ENCODE peak calls at places on chromosomes 12 and 14, in ten cellular contexts. Q is A549; F is B cell; V is HFF-Myc; U is RWPE1; I is AG10803; B is psoas muscle; D is progenitor cell of endocrine pancreas; L is OCI-LY7; K is CD4-positive, alpha-beta T cell. Z is an unnamed sample.

GRCh38 chr12:113464852-113465719 is 6.6 kb downstream of the LHX5 start:
- DNase-seq in K (no peak), F (no peak), D (no peak), V (no peak), L (no peak), U (no peak), Q (no peak), I (no peak), B (no peak), Z (peak)

GRCh38 chr14:35669782-35670181 is 135.8 kb downstream of the INSM2 start:
- DNase-seq in L (no peak), D (no peak), B (no peak), U (peak), V (no peak), I (peak), Q (no peak), K (no peak), F (no peak), Z (peak)

GRCh38 chr14:41607119-41607785 is 576 bp downstream of the LRFN5 start:
- DNase-seq in K (no peak), Q (no peak), V (no peak), U (no peak), L (no peak), I (peak), B (no peak), D (no peak), F (no peak), Z (peak)

GRCh38 chr12:132765366-132765765 is 3.7 kb upstream of the ANKLE2 start:
- DNase-seq in K (no peak), Q (no peak), U (no peak), L (no peak), B (no peak), D (no peak), V (no peak), F (no peak), I (no peak), Z (no peak)

GRCh38 chr14:39055786-39056474 is 47.1 kb downstream of the SEC23A start:
- DNase-seq in V (no peak), U (no peak), L (peak), I (no peak), D (no peak), B (no peak), Q (no peak), F (no peak), K (no peak), Z (no peak)

GRCh38 chr14:98802044-98802443 is 470.0 kb downstream of the BCL11B start:
- DNase-seq in I (no peak), K (no peak), Q (no peak), V (no peak), B (no peak), D (no peak), L (no peak), F (no peak), U (no peak), Z (no peak)

GRCh38 chr14:48731260-48731659 is 854.9 kb downstream of the RPS29 start:
- DNase-seq in V (no peak), B (no peak), D (no peak), F (no peak), Q (no peak), L (no peak), I (no peak), U (no peak), K (no peak), Z (no peak)

GRCh38 chr12:64077922-64078321 is 144.2 kb downstream of the KICS2 start:
- DNase-seq in L (no peak), F (no peak), I (no peak), B (no peak), V (no peak), K (no peak), Q (peak), D (no peak), U (no peak), Z (no peak)

GRCh38 chr12:65876898-65877721 is 52.8 kb downstream of the HMGA2 start:
- DNase-seq in Q (no peak), B (no peak), I (no peak), U (no peak), L (no peak), F (no peak), K (no peak), D (peak), V (no peak), Z (peak)

GRCh38 chr14:99872786-99873440 is 79.7 kb downstream of the EML1 start:
- DNase-seq in L (no peak), K (no peak), Q (no peak), F (no peak), V (no peak), D (no peak), U (no peak), B (no peak), I (no peak), Z (no peak)

GRCh38 chr12:28869197-28869596 is 279.9 kb upstream of the FAR2 start:
- DNase-seq in F (no peak), U (no peak), Q (no peak), D (no peak), I (peak), L (no peak), B (no peak), K (no peak), V (no peak), Z (no peak)

DNA sequence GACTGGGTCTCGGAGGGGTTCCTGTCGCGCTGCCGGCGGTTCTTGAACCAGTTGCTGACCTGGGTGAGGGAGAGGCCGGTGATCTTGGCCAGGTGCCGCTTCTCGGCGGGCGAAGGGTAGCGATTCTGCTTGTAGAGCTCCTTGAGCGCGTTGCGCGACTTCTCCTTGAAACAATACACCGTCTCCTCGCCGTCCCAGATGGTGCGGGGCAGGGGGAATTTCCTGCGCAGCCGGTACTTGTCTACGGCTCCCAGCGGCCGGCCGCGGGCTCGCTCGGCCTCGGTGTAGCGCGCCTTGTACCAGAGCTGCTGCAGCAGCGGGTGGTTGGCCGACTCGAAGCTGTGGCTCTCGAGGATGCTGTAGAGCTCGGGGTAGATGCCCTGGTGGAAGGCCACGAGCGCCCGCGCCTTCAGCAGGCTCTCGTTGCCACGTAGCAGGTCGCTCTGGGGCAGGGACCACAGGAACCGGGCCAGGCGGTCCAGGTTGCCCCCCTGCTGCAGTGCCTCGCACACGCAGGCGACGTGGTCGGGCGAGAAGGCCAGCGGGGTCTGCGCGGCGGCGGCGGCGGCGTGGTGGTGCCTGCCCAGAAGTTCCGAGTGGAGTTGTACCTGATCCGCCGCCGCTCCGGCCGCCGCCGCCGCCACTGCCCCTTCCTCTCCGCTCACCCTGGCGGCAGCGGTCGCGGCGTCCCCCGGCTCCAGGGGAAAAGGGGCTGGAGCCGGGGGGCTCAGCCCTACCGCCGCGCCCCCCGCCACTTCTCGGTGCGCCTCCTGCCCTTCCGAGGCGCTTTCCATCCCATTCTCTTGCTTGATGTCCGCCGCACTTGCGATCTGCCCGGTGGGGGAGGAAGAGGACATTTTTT is 702 bp downstream of the SIX4 start:
- DNase-seq in Q (peak), U (peak), V (no peak), I (peak), D (peak), B (peak), F (no peak), L (peak), K (peak), Z (peak)
- TF ChIP-seq CTCF in Q (no peak), U (no peak), V (no peak), I (no peak), D (no peak), B (no peak), F (no peak), L (no peak), K (no peak), Z (no peak)

GRCh38 chr14:69055973-69056372 is 76.9 kb upstream of the ACTN1 start:
- DNase-seq in K (no peak), I (no peak), D (no peak), B (no peak), V (no peak), L (no peak), Q (no peak), U (no peak), F (no peak), Z (no peak)

GRCh38 chr14:69059658-69060648 is 80.9 kb upstream of the ACTN1 start:
- DNase-seq in L (no peak), F (no peak), U (peak), B (peak), D (no peak), K (no peak), V (peak), I (peak), Q (peak), Z (no peak)

GRCh38 chr14:69054030-69054429 is 74.9 kb upstream of the ACTN1 start:
- DNase-seq in F (no peak), Q (no peak), L (no peak), D (no peak), U (no peak), B (no peak), V (no peak), K (no peak), I (no peak), Z (no peak)

GRCh38 chr14:69055125-69055524 is 76.0 kb upstream of the ACTN1 start:
- DNase-seq in I (no peak), F (no peak), V (no peak), Q (no peak), B (no peak), U (peak), D (no peak), L (no peak), K (no peak), Z (no peak)

GRCh38 chr14:69056389-69056788 is 77.3 kb upstream of the ACTN1 start:
- DNase-seq in V (no peak), K (no peak), Q (no peak), F (no peak), I (peak), U (peak), B (no peak), D (no peak), L (no peak), Z (no peak)
- TF ChIP-seq CTCF in V (no peak), K (no peak), Q (no peak), F (no peak), I (peak), U (no peak), B (no peak), D (no peak), L (no peak), Z (no peak)

GRCh38 chr12:71392521-71393145 is 47.0 kb upstream of the LGR5 start:
- DNase-seq in L (peak), Q (peak), I (peak), B (no peak), V (peak), D (no peak), U (peak), F (no peak), K (no peak), Z (peak)
- TF ChIP-seq CTCF in L (peak), Q (peak), I (peak), B (peak), V (peak), D (peak), U (peak), F (peak), K (peak), Z (peak)

DNA sequence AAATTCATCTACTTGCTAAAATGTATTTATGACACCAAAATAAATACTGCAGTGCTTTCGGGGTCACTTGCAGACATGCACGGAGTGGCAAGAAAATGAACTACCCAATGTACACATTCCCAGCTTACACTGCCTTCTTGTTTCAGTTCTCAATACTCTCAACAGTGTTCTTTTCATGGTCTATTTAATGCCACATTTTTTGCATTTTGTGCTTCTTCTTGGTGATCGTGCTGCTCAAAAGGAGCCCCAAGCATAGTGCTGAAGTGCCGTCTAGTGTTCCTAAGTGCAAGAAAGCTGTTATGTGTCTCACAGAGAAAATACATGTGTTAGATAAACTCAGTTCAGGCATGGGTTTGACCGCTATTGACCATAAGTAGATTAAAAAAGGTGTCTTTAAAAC is 127.9 kb downstream of the PRKD1 start:
- DNase-seq in L (no peak), Q (no peak), I (no peak), B (no peak), D (no peak), K (no peak), U (no peak), F (peak), V (no peak), Z (no peak)
- TF ChIP-seq CTCF in L (no peak), Q (no peak), I (no peak), B (no peak), D (no peak), K (no peak), U (no peak), F (no peak), V (no peak), Z (no peak)

GRCh38 chr12:55822228-55822627 is 4.4 kb downstream of the ORMDL2 start:
- DNase-seq in D (no peak), Q (peak), V (no peak), L (no peak), F (no peak), K (no peak), I (no peak), B (no peak), U (peak), Z (no peak)
- TF ChIP-seq CTCF in D (peak), Q (peak), V (no peak), L (peak), F (no peak), K (peak), I (peak), B (no peak), U (no peak), Z (no peak)

DNA sequence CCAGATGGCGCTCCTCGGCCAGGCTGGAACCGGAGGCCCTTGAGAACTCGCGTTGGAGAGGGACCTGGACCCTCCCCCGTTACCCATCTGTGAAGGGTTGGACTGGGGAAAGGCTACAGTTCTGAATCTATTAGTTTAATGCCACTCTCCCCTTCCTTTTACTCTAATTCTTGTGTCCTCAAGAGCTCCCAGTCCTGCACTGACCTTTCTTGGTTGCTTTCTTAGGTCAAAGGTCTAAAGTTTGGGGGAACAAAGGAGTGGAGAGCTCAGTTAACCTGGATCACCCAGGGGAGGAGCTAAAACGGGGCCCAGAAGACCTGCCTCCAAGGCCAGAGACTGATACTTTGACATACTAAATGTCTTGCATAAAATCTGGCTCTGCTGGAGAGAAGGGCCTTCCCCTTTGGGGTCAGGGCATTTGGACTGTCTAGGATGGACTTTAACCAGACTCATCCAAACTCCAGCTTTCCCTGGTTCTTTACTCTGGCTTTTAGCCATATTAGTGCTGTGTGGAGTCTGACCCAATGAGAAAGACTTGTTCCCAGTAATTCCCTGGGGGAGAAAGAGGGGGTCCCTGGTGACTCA is 923 bp upstream of the MLF2 start:
- DNase-seq in B (no peak), F (no peak), K (no peak), V (no peak), L (no peak), I (no peak), Q (no peak), U (no peak), D (no peak), Z (no peak)
- TF ChIP-seq CTCF in B (no peak), F (peak), K (peak), V (no peak), L (peak), I (peak), Q (peak), U (peak), D (no peak), Z (no peak)

DNA sequence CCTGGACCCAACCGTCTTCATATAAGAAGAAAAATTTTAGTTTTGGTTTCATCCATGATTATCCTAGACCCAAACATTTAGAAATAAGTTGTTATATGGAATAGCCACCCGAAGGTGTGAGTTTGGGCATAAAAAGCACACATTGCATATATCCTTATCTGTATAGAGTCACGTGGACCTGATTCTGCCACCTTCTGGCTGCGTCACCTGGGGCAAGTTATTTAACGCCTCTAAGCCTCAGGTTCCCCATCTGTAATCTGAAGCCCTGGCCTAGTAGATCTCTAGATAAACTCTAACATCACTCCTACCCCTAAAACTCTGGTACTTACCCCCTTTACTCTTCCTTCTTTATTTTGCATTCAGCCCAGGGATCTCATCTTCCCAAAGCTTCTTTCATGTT is 14.3 kb upstream of the KRT5 start:
- DNase-seq in D (no peak), V (no peak), U (no peak), B (no peak), I (no peak), K (no peak), Q (no peak), L (no peak), F (no peak), Z (no peak)
- TF ChIP-seq CTCF in D (no peak), V (no peak), U (no peak), B (no peak), I (no peak), K (no peak), Q (peak), L (no peak), F (no peak), Z (no peak)

DNA sequence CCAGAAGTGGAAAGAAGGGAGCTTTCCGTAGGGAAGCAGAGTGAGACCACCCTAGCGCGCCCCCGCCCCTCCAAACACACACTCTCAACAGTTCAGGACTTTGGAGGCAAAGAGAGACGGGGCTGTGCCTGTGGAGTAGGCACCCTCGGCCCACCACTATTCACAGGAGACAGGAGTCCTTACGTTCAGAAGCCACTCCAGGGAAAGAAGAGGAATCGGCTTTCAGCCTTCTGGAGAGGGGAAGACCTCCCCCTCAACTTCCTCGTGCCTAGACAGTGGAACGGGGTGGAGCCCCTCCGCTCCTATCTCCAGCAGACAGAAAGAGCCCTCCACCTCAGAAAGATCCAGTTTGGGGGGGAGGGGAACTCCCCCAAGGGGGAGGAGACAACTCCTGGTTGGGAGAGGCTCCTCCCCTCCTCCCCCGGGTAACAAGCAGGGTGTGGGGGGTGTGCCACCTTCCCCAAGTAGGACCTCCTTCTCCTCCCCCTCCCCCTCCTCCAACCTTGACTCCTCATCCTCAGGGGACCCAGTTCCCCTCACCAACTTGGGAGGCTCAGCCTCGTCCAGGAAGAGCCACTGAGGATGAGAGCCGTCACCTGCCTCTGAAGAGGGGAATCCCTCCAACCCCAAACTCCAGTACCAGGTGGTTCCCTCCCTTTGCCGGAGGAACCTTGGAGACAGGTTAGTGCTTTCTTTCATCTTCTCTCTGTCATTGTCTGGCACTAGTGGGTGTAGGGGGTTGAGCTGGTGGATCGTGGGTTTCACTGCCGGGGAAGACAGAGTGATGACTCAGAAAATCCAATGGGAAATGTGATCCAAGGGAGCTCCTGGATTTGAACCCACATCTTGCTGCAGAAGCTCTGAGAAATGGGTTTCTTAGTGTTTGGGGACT is 883 bp downstream of the FOXJ2 start:
- DNase-seq in B (peak), K (peak), I (peak), V (no peak), L (peak), D (no peak), Q (peak), U (peak), F (no peak), Z (peak)
- TF ChIP-seq CTCF in B (no peak), K (no peak), I (no peak), V (no peak), L (peak), D (peak), Q (no peak), U (no peak), F (no peak), Z (no peak)

DNA sequence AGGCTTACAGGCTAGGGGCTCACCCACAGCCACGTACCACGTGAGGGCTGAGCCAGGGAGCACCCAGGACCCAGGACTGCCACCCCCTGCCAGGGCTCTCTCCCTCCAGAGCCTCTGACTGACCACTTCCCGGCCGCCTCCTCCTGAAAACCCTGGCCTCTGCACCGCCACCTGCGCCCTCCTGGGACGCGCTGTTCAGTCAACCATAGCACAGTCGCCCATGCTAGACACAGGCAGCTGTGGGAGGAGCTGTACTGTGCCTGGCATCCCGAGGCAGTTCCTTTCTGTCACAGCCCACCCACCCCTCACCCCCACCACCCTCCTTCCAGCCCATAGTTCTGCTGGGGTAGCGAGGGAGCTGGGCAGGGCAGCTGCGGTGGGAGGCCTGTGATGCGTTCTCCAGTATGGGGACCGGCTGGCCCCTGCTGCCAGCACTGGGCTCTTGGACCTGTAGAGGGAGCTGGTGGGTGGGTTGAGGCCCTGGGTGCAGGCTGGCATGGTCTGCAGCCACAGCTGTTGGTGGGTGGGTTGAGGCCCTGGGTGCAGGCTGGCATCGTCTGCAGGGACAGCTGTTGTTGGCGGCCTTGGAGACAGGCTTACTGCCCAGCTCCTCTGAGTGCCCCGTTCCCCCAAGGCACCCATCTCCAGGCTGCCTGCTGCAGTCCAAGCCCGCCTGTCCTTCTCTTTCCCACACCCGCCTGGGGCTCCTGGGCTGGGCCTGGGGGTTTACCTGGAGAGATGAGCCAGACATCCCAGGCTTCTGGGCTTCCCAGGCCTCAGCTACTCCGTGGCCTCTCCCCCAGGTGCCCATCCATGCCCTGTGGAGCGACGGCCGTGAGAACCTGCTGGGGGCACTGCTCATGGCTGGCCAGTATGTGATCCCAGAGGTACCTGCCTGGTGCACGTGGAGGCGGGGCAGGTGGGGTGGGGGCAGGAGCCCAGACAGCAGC is 11.5 kb downstream of the ASPG start:
- DNase-seq in V (no peak), U (no peak), F (no peak), K (no peak), I (no peak), D (no peak), Q (no peak), B (peak), L (peak), Z (no peak)
- TF ChIP-seq CTCF in V (no peak), U (no peak), F (no peak), K (no peak), I (no peak), D (peak), Q (no peak), B (no peak), L (peak), Z (no peak)